ENCODE peak calls at places on chromosomes 3 and 15, in ten cellular contexts. R is upper lobe of right lung; D is neuronal stem cell; Z is GM23248; L is small intestine; P is PC-9; Y is brain microvascular endothelial cell; J is fibroblast of the aortic adventitia; W is Panc1; U is CD8-positive, alpha-beta memory T cell. E is an unnamed sample.

GRCh38 chr15:98719169-98719515 is 70.8 kb downstream of the IGF1R start:
- DNase-seq in R (no peak), D (no peak), Z (peak), L (no peak), P (peak), Y (peak), J (peak), W (no peak), U (no peak), E (no peak)

GRCh38 chr15:67067161-67067853 is 1.9 kb downstream of the SMAD3 start:
- DNase-seq in R (no peak), D (peak), Z (peak), L (no peak), P (no peak), Y (no peak), J (peak), W (no peak), U (no peak), E (peak)

GRCh38 chr3:195208183-195208582 is 62.8 kb downstream of the XXYLT1 start:
- DNase-seq in R (peak), D (no peak), Z (no peak), L (no peak), P (no peak), Y (no peak), J (no peak), W (no peak), U (no peak), E (no peak)

GRCh38 chr15:70670680-70671079 is 92.7 kb downstream of the UACA start:
- DNase-seq in R (no peak), D (no peak), Z (peak), L (no peak), P (no peak), Y (no peak), J (peak), W (no peak), U (no peak), E (no peak)

GRCh38 chr3:88779482-88779881 is 327.9 kb upstream of the EPHA3 start:
- DNase-seq in R (no peak), D (no peak), Z (no peak), L (no peak), P (no peak), Y (no peak), J (no peak), W (no peak), U (no peak), E (no peak)

GRCh38 chr3:124083990-124084389 is 92.1 kb upstream of the ROPN1 start:
- DNase-seq in R (no peak), D (no peak), Z (no peak), L (no peak), P (no peak), Y (no peak), J (no peak), W (no peak), U (no peak), E (no peak)

GRCh38 chr15:48937886-48938285 is 25.8 kb downstream of the SHC4 start:
- DNase-seq in R (no peak), D (no peak), Z (no peak), L (no peak), P (no peak), Y (no peak), J (no peak), W (no peak), U (no peak), E (no peak)

GRCh38 chr3:127013758-127014535 is 31.0 kb downstream of the PLXNA1 start:
- DNase-seq in R (no peak), D (no peak), Z (no peak), L (no peak), P (no peak), Y (no peak), J (no peak), W (no peak), U (no peak), E (no peak)

GRCh38 chr3:185656321-185656840 is 70.3 kb downstream of the SENP2 start:
- DNase-seq in R (no peak), D (no peak), Z (peak), L (no peak), P (no peak), Y (peak), J (peak), W (no peak), U (no peak), E (peak)

GRCh38 chr15:29672446-29672845 is 149.8 kb downstream of the TJP1 start:
- DNase-seq in R (no peak), D (no peak), Z (no peak), L (no peak), P (no peak), Y (no peak), J (no peak), W (no peak), U (no peak), E (no peak)

GRCh38 chr15:26771917-26772587 is 814 bp downstream of the GABRB3 start:
- DNase-seq in R (no peak), D (peak), Z (peak), L (no peak), P (no peak), Y (no peak), J (no peak), W (no peak), U (no peak), E (no peak)

GRCh38 chr3:127729556-127730056 is 56.9 kb downstream of the ABTB1 start:
- DNase-seq in R (no peak), D (no peak), Z (no peak), L (no peak), P (no peak), Y (no peak), J (peak), W (no peak), U (no peak), E (no peak)

GRCh38 chr15:66566963-66567531 is 1.2 kb upstream of the LCTL start:
- DNase-seq in R (peak), D (peak), Z (peak), L (peak), P (peak), Y (peak), J (peak), W (peak), U (peak), E (peak)

GRCh38 chr3:58112185-58112535 is 98.6 kb downstream of the DNASE1L3 start:
- DNase-seq in R (no peak), D (no peak), Z (no peak), L (no peak), P (no peak), Y (no peak), J (no peak), W (no peak), U (no peak), E (no peak)

GRCh38 chr15:31387101-31387482 is 60.5 kb downstream of the KLF13 start:
- DNase-seq in R (no peak), D (no peak), Z (peak), L (peak), P (no peak), Y (no peak), J (no peak), W (no peak), U (no peak), E (no peak)

GRCh38 chr3:188230962-188231361 is 77.0 kb downstream of the LPP start:
- DNase-seq in R (no peak), D (no peak), Z (peak), L (no peak), P (no peak), Y (no peak), J (peak), W (peak), U (no peak), E (peak)

GRCh38 chr3:112000971-112001370 is 2.2 kb downstream of the TAGLN3 start:
- DNase-seq in R (no peak), D (no peak), Z (no peak), L (no peak), P (no peak), Y (no peak), J (no peak), W (no peak), U (no peak), E (no peak)

GRCh38 chr3:149058199-149058598 is 28.1 kb downstream of the HLTF start:
- DNase-seq in R (no peak), D (no peak), Z (no peak), L (no peak), P (no peak), Y (no peak), J (no peak), W (no peak), U (no peak), E (no peak)

GRCh38 chr3:46987485-46988401 is 8.3 kb downstream of the NBEAL2 start:
- DNase-seq in R (peak), D (no peak), Z (no peak), L (peak), P (peak), Y (no peak), J (no peak), W (no peak), U (peak), E (peak)

GRCh38 chr15:66136948-66137347 is 116.6 kb downstream of the MEGF11 start:
- DNase-seq in R (no peak), D (no peak), Z (no peak), L (no peak), P (no peak), Y (no peak), J (no peak), W (no peak), U (no peak), E (no peak)

DNA sequence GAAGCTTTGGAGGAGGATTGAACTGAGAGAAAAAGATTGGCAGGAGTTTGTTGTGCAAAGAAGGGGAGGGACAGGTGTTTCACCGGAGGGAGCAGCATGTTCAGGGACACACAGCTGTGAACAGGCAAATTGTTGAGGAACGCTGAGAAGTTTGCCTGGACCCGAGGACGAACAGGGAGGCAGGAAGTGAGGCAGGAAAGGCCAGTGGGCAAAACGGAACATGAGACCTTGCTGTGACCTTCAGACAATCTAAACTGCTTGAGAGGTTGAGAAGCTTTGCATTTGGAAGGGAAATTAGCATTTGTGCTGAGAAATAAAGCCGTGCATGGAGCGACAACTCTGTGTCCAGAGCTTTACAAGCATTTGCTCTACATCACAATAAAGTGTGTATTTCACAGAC is 47.9 kb downstream of the CDC25A start:
- DNase-seq in R (no peak), D (no peak), Z (no peak), L (no peak), P (no peak), Y (no peak), J (no peak), W (no peak), U (no peak), E (no peak)
- H3K4me3 ChIP-seq in R (no peak), D (peak), Z (no peak), L (no peak), P (no peak), Y (no peak), J (no peak), W (no peak), U (no peak), E (no peak)

DNA sequence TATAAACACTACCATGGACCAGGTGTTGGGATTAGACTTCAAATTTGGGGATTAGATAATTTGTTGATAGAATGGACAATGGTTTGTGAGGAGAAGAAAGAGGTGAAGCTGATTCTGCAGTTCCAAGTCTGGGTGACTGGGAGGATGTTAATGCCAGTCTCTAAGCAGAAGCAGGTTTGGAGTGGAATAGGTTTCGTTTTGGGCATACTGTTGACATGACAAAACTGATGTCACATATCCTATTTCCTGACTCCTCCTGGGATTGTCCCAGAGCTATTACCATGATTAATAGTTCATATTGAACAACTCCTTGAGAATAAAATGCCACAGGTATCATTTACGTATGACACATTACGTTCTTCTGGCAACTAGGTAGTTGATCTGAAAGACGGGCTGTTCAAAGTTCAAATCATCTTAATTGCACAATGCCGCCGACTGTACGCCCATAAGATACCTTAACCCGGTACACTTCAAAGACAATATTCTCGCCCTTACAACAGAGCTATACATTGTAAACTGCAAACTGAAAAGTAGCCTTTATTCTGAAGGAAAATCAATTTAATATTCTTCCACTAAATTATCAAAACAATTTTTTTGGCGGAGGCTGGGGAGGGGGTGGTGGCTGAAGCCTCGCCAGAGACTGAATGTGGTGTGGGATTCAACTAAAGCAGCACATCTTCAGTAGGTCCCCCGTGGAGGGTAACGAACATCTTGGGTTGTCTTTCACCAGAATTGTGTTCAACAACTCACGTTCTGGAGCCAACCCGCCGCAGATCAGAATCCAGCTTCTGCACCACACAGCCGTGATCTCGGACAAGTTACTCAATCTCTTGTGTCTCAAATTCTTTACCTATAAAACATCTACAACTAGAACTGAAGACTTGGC is 1.2 kb upstream of the RAB5A start:
- DNase-seq in R (no peak), D (no peak), Z (peak), L (peak), P (no peak), Y (no peak), J (no peak), W (no peak), U (no peak), E (no peak)
- H3K4me3 ChIP-seq in R (peak), D (peak), Z (peak), L (peak), P (peak), Y (peak), J (peak), W (peak), U (peak), E (peak)

GRCh38 chr3:50599716-50600118 is 11.9 kb downstream of the CISH start:
- DNase-seq in R (no peak), D (no peak), Z (peak), L (no peak), P (no peak), Y (no peak), J (no peak), W (no peak), U (no peak), E (no peak)
- H3K4me3 ChIP-seq in R (no peak), D (no peak), Z (no peak), L (no peak), P (no peak), Y (no peak), J (no peak), W (no peak), U (no peak), E (no peak)

DNA sequence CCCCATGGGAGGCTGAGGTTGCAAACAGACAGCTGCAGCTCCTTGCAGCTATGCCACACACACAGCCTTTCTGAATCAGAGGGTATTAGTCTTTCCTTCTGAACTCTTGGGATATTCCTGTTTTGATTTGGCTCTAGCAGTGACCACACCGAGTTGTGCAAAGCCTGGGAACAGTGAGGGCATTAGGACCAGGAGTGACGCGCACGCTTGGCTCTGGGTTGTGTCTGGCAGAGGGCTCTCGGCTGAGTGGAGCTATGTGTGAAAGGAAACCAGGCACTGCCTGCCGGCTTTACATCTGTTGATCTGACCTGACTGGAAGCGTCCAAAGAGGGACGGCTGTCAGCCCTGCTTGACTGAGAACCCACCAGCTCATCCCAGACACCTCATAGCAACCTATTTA is at the start of gene GALNT15:
- DNase-seq in R (peak), D (no peak), Z (peak), L (no peak), P (no peak), Y (peak), J (peak), W (no peak), U (no peak), E (peak)
- H3K4me3 ChIP-seq in R (peak), D (no peak), Z (peak), L (no peak), P (no peak), Y (peak), J (peak), W (no peak), U (no peak), E (peak)

GRCh38 chr3:56761023-56761422 is 40.7 kb downstream of the ARHGEF3 start:
- DNase-seq in R (no peak), D (no peak), Z (no peak), L (no peak), P (no peak), Y (no peak), J (no peak), W (no peak), U (no peak), E (no peak)

GRCh38 chr3:56761887-56762605 is 39.7 kb downstream of the ARHGEF3 start:
- DNase-seq in R (no peak), D (no peak), Z (peak), L (no peak), P (no peak), Y (no peak), J (peak), W (no peak), U (no peak), E (peak)

GRCh38 chr3:56759532-56759931 is 42.2 kb downstream of the ARHGEF3 start:
- DNase-seq in R (no peak), D (no peak), Z (no peak), L (no peak), P (no peak), Y (no peak), J (no peak), W (no peak), U (no peak), E (no peak)

GRCh38 chr3:56754753-56755365 is 46.9 kb downstream of the ARHGEF3 start:
- DNase-seq in R (peak), D (no peak), Z (no peak), L (peak), P (no peak), Y (no peak), J (no peak), W (no peak), U (peak), E (no peak)

DNA sequence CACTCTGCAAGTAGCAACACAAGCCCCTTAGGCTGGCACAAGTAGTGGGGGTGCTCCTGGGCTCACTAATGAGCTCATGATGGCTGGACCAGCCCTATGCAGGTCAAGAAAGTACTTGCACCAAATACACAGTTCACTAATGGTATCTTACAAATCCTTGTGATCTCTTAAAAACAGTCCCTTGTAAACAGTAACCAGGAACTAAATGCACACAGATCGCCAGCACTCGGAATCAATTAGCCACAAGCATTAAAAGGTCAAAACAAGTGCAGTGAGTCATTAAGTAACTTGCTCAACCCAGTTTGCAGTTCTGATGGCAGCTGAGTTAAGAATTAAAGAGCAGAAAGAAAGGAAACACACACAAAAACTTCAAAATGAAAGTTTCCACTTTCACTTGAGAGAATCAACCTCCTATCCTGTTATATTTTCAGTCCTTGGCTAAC is 43.2 kb downstream of the ARHGEF3 start:
- DNase-seq in R (no peak), D (no peak), Z (peak), L (peak), P (peak), Y (peak), J (peak), W (no peak), U (no peak), E (peak)
- H3K4me3 ChIP-seq in R (no peak), D (no peak), Z (peak), L (no peak), P (peak), Y (no peak), J (no peak), W (no peak), U (no peak), E (no peak)

DNA sequence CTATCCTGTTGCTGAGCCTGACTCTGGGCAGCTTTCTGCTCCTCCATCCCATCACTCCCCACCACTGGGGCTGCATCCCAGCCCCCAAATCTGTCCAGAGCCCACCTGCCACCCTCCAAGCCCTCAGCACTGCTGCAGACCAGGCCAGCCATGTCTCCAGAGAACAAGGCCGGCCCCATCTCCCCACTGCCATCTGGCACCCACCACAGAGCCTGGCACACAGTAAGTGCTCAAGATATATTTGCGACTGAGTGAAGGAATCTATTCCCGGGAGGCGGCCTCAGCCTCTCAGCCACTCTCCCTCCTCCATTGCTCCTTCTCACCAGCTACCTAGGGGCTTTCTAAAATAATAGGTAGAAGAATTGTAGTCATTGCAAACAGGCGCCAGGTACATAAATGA is 4.8 kb downstream of the PLXND1 start:
- DNase-seq in R (no peak), D (no peak), Z (no peak), L (no peak), P (no peak), Y (no peak), J (no peak), W (no peak), U (no peak), E (no peak)
- H3K4me3 ChIP-seq in R (peak), D (no peak), Z (no peak), L (no peak), P (no peak), Y (no peak), J (no peak), W (no peak), U (no peak), E (no peak)

DNA sequence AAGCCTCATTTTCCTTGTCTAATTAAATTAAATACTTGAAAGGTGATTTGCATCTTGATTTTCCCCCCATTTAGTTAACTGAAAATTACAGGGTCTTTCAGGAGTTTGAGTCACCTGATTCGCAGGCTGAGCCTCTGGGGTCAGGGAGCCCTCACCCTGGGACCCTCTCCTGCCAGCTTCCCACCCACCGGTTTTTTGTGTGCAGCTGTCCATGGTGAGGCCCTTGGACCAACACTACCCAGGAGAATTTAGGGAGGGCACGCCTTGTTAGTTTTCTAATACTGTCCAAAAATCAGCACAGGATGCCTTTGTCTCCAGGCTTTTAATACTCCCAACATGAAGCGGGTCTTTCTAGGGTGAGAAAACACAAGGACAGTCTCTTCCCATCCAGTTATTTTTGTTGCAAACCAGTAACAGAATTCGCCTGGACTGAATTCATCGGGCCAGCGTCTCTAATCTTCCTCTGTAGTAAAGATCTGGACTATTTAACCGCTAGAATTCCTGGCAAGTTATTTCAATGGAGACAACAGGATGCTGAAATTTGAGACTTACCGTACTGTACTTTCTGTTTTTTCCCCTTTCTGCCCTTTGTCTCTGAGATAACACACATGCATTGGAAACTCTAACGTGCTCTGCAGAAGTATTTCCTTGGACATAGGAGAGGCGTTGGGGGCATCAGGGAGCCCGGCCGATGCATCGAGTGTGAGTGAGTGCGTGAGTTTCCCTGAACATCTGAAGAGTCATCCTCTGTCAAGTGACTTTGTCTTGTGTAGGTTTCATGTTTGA is 61.4 kb downstream of the ASB7 start:
- DNase-seq in R (no peak), D (no peak), Z (no peak), L (no peak), P (no peak), Y (peak), J (peak), W (no peak), U (no peak), E (peak)
- H3K4me3 ChIP-seq in R (no peak), D (no peak), Z (no peak), L (no peak), P (no peak), Y (no peak), J (peak), W (no peak), U (no peak), E (peak)